ENCODE peak calls at places on chromosomes 2 and 18, in four cellular contexts. D is amygdala, I is fibroblast of pulmonary artery, T is PC-9. Z is an unnamed sample.

GRCh38 chr2:56871641-56872040 is 687.9 kb downstream of the CCDC85A start:
- DNase-seq in D (no peak), I (peak), T (no peak), Z (no peak)

GRCh38 chr2:125471963-125472362 is 1184.0 kb upstream of the GYPC start:
- DNase-seq in D (no peak), I (peak), T (peak), Z (no peak)

GRCh38 chr2:66428986-66429612 is 5.8 kb upstream of the MEIS1 start:
- DNase-seq in D (no peak), I (peak), T (peak), Z (no peak)

GRCh38 chr18:74115046-74115445 is 32.6 kb downstream of the FBXO15 start:
- DNase-seq in D (no peak), I (peak), T (no peak), Z (no peak)

GRCh38 chr2:48315847-48316194 is 214.1 kb upstream of the STON1 start:
- DNase-seq in D (no peak), I (no peak), T (peak), Z (no peak)

GRCh38 chr18:48446582-48447225 is 37.5 kb upstream of the ZBTB7C start:
- DNase-seq in D (peak), I (peak), T (peak), Z (peak)

GRCh38 chr2:65630643-65631042 is 198.2 kb upstream of the SPRED2 start:
- DNase-seq in D (no peak), I (peak), T (no peak), Z (no peak)

GRCh38 chr2:217669831-217670230 is 333.0 kb downstream of the TNS1 start:
- DNase-seq in D (no peak), I (no peak), T (no peak), Z (no peak)

GRCh38 chr2:149931486-149931885 is 343.9 kb upstream of the MMADHC start:
- DNase-seq in D (no peak), I (no peak), T (no peak), Z (no peak)

GRCh38 chr2:234978466-234979203 is 26.8 kb downstream of the SH3BP4 start:
- DNase-seq in D (no peak), I (peak), T (peak), Z (no peak)

GRCh38 chr18:79851489-79851888 is 53.8 kb downstream of the KCNG2 start:
- DNase-seq in D (no peak), I (no peak), T (no peak), Z (no peak)

GRCh38 chr2:150127995-150128394 is 359.5 kb downstream of the RND3 start:
- DNase-seq in D (no peak), I (peak), T (no peak), Z (no peak)

GRCh38 chr18:11976882-11977281 is 4.4 kb upstream of the IMPA2 start:
- DNase-seq in D (no peak), I (peak), T (no peak), Z (no peak)

GRCh38 chr2:179558010-179558911 is 293.6 kb upstream of the SESTD1 start:
- DNase-seq in D (no peak), I (no peak), T (no peak), Z (no peak)

GRCh38 chr2:85549826-85550225 is 10.9 kb downstream of the MAT2A start:
- DNase-seq in D (no peak), I (peak), T (peak), Z (no peak)

GRCh38 chr2:55846426-55846825 is 77.2 kb downstream of the EFEMP1 start:
- DNase-seq in D (no peak), I (no peak), T (no peak), Z (no peak)

GRCh38 chr18:72091369-72091768 is 452.8 kb downstream of the CBLN2 start:
- DNase-seq in D (no peak), I (no peak), T (no peak), Z (no peak)

GRCh38 chr2:151410485-151410833 is 757 bp downstream of the RIF1 start:
- DNase-seq in D (no peak), I (peak), T (peak), Z (no peak)

GRCh38 chr18:5424903-5425302 is 118.9 kb downstream of the EPB41L3 start:
- DNase-seq in D (no peak), I (peak), T (no peak), Z (no peak)

GRCh38 chr18:45291616-45292612 is 323.4 kb upstream of the SLC14A2 start:
- DNase-seq in D (no peak), I (peak), T (no peak), Z (no peak)

GRCh38 chr2:527581-527980 is 149.6 kb downstream of the TMEM18 start:
- DNase-seq in D (no peak), I (no peak), T (no peak), Z (no peak)

Z was measured in SK-N-MC.